ENCODE peak calls at places on chromosomes 12 and 14, in five cellular contexts. F is astrocyte of the cerebellum, S is thoracic aorta, U is cardiac muscle cell, G is Caco-2. X is an unnamed sample.

GRCh38 chr12:126998747-126999285 is 1268.2 kb upstream of the TMEM132C start:
- DNase-seq in F (no peak), S (no peak), U (peak), G (no peak), X (no peak)

GRCh38 chr14:51564986-51565604 is 86.6 kb upstream of the FRMD6 start:
- DNase-seq in F (no peak), S (no peak), U (no peak), G (peak), X (no peak)

GRCh38 chr12:113844495-113845175 is 121.5 kb downstream of the RBM19 start:
- DNase-seq in F (no peak), S (no peak), U (no peak), G (no peak), X (no peak)

GRCh38 chr14:77376380-77376770 is 519 bp downstream of the TMED8 start:
- DNase-seq in F (no peak), S (no peak), U (no peak), G (peak), X (no peak)

GRCh38 chr12:117362391-117362790 is 965 bp upstream of the NOS1 start:
- DNase-seq in F (no peak), S (no peak), U (no peak), G (no peak), X (no peak)

GRCh38 chr12:18428416-18428815 is 167.1 kb downstream of the PIK3C2G start:
- DNase-seq in F (no peak), S (no peak), U (no peak), G (no peak), X (peak)

GRCh38 chr14:64465208-64465821 is at the start of gene AKAP5:
- DNase-seq in F (no peak), S (no peak), U (peak), G (peak), X (no peak)

GRCh38 chr14:100541621-100542560 is 45.3 kb downstream of the BEGAIN start:
- DNase-seq in F (no peak), S (no peak), U (no peak), G (no peak), X (no peak)

DNA sequence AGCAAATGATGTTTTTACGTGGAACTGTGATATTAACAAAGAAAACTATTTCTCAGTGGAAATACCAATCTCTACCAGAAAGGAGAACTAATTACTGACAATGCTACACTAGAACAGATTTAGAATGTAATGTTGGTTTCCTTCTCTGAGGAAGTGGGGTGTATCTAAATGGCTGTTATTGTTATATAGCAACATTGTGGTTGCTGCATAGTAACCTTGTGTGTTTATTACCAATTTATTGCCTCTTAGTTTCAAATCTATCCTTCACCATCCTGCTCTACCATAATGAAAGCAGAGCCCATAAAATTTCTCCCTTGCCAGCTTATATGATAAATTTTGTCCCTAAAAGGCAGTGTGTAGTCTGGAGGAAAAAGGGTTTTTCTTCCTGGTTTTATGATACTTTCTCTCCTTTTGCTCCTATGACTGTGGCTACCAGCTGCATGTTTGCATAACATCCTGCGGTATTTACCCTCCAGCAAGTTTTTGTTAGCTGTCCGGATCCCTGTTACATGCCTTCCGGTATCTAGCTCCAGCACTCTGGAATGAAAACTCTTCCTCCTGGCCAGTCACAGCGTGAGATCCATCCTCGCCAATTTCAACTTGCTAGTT is 5.7 kb upstream of the KLRK1 start:
- DNase-seq in F (peak), S (no peak), U (no peak), G (peak), X (peak)
- H3K4me3 ChIP-seq in F (no peak), S (peak), U (no peak), G (no peak), X (no peak)

DNA sequence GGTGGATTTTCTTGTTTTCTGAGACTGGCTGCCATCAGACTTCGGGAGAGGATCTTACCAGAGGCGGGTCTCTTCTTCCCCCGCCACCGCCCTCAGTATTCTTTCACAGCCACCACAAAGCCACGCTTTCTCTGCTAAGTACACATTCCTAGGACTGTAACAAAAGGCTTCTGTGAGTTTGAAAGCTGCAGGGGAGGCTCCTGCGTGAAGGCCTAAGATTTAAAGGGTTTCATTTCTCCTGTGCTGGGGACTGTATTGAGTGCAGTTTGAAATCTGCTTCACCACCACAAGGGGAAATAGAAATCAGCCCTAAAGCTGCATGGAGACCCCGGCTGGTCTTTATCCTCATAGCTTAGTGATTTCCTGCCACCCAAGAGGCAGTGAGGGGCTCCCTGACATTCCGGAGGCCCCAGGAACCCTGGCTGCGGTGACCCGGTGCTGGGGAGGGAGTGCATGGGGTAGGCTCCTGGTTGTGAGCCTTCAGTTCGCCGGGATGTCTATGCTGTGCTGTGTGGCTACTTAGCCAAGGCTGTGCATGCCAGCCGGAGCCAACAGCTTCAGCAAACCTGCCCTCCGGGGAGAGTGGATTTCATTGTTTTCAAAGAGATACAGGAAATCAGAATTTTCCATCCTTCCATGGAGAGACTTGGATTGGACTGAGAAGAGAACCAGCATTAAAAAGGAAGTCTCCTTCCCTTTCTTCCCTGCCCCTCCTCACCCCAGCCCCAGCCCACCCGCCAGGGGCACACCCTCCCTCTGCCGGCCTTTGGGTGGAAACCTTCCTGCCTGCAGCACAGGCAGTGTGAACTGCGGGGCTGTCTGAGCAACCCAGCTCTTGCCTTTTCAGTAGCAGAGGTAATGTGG is 163.3 kb downstream of the ETV6 start:
- DNase-seq in F (peak), S (no peak), U (peak), G (no peak), X (no peak)
- TF ChIP-seq CTCF in F (peak), S (peak), U (peak), G (no peak), X (no peak)

GRCh38 chr14:91305650-91306431 is 61.3 kb upstream of the GPR68 start:
- DNase-seq in F (no peak), S (no peak), U (no peak), G (no peak), X (no peak)

GRCh38 chr14:91307046-91307445 is 62.5 kb upstream of the GPR68 start:
- DNase-seq in F (no peak), S (no peak), U (no peak), G (no peak), X (no peak)

GRCh38 chr14:91308337-91308736 is 63.8 kb upstream of the GPR68 start:
- DNase-seq in F (no peak), S (no peak), U (no peak), G (no peak), X (no peak)

GRCh38 chr14:91307652-91308051 is 63.1 kb upstream of the GPR68 start:
- DNase-seq in F (no peak), S (no peak), U (no peak), G (no peak), X (no peak)

DNA sequence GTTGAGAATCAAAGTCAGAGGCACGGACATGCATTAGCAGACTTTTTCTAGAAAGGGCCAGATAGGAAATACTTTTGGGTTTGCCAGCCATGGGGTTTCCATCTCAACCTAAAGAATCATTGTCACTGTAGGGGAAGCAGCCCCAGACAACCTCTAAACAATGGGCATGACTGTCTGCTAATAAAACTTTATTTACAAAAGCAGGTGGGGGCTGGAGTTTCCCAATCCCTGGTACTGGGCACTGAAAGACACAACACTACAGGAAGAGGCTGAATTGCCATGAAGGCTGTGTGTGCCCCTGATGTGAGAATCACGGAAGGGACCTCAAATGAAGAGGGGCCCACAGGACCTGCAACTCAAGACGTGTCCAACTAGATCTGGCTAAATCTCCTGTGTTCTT is 62.0 kb upstream of the GPR68 start:
- DNase-seq in F (no peak), S (no peak), U (no peak), G (no peak), X (no peak)
- H3K4me3 ChIP-seq in F (no peak), S (no peak), U (no peak), G (no peak), X (no peak)

DNA sequence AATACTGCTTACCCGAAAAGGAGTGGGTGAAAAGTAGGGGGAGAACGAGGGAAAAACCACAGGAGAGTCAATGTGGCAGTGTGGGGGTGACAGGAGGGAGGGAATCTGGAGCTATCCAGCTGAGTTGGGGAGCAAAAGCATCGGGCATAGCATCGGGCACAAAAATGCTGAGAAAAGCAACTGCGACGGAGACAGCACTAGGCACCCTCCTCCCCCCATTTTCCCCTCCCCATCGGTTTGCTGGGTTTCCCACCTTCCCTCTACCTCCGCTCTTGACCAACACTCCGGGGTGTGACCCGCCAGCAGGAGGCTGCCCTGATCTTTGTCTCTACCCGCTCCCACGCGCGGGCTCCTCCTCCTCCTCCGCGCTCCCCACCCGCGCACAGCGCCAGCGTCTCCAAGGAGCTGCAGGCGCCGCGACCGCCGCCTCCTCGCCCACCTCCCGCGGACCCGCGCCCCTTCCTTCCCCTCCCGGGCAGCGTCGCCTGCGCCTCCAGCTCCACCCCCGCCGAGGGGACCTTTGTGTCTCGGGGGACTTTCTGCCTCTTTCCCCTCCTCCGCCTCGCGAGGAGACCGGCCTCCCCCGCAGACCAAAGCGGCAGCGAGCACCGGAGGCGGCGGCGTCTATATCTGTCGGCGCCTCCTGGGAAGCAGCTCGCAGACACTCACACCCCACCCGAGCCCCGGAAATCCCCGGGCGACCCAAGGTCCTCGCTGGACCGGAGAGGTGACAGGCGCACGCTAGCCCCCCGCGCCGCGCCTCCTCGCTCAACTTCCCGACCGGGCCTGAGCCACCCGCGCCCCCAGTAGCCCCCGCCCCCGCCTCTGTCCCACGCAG is 939 bp downstream of the CDK17 start:
- DNase-seq in F (no peak), S (peak), U (peak), G (peak), X (no peak)
- TF ChIP-seq CTCF in F (no peak), S (no peak), U (peak), G (no peak), X (peak)

GRCh38 chr12:6334940-6335450 is 6.9 kb downstream of the TNFRSF1A start:
- DNase-seq in F (no peak), S (no peak), U (no peak), G (no peak), X (no peak)
- H3K4me3 ChIP-seq in F (peak), S (peak), U (no peak), G (no peak), X (peak)

GRCh38 chr12:499837-500458 is 40.2 kb downstream of the B4GALNT3 start:
- DNase-seq in F (no peak), S (no peak), U (no peak), G (peak), X (no peak)
- TF ChIP-seq CTCF in F (no peak), S (peak), U (no peak), G (no peak), X (no peak)

GRCh38 chr12:99600388-99600787 is 47.2 kb upstream of the GARIN6 start:
- DNase-seq in F (no peak), S (no peak), U (no peak), G (no peak), X (no peak)
- H3K4me3 ChIP-seq in F (no peak), S (no peak), U (no peak), G (no peak), X (no peak)

GRCh38 chr12:108618079-108618952 is 15.4 kb downstream of the SELPLG start:
- DNase-seq in F (peak), S (no peak), U (peak), G (peak), X (no peak)
- TF ChIP-seq CTCF in F (peak), S (peak), U (peak), G (peak), X (peak)

GRCh38 chr14:92929689-92930608 is 7.0 kb downstream of the CHGA start:
- DNase-seq in F (no peak), S (no peak), U (no peak), G (no peak), X (no peak)

GRCh38 chr14:92927396-92928257 is 4.7 kb downstream of the CHGA start:
- DNase-seq in F (no peak), S (no peak), U (no peak), G (no peak), X (no peak)

GRCh38 chr14:92928258-92928629 is 5.3 kb downstream of the CHGA start:
- DNase-seq in F (no peak), S (no peak), U (no peak), G (no peak), X (no peak)

GRCh38 chr14:92930737-92931602 is 8.0 kb downstream of the CHGA start:
- DNase-seq in F (no peak), S (no peak), U (no peak), G (no peak), X (no peak)

GRCh38 chr14:92928961-92929688 is 6.2 kb downstream of the CHGA start:
- DNase-seq in F (no peak), S (no peak), U (no peak), G (no peak), X (no peak)
- H3K4me3 ChIP-seq in F (no peak), S (no peak), U (no peak), G (no peak), X (no peak)

X was measured in epithelial cell of proximal tubule.